ENCODE peak calls at places on chromosomes 2 and 18, in four cellular contexts. One of them, this sample, is unnamed.
A peak's percentile ranks its signal among the peaks of the same experiment; 100 is the strongest.

GRCh38 chr18:74316257-74317180 is 880 bp downstream of the C18orf63 start:
- DNase-seq in fibroblast of the conjunctiva: peak; percentile 59
- DNase-seq in fibroblast of lung: peak; percentile 81
- DNase-seq in brain pericyte: no peak
- DNase-seq in this sample: no peak

GRCh38 chr2:174340400-174341300 is 5.9 kb downstream of the SP9 start:
- DNase-seq in fibroblast of the conjunctiva: no peak
- DNase-seq in brain pericyte: no peak
- DNase-seq in fibroblast of lung: no peak
- DNase-seq in this sample: no peak

GRCh38 chr2:204673877-204674276 is 128.6 kb downstream of the PARD3B start:
- DNase-seq in fibroblast of the conjunctiva: no peak
- DNase-seq in fibroblast of lung: no peak
- DNase-seq in brain pericyte: no peak
- DNase-seq in this sample: no peak

GRCh38 chr2:120231974-120232635 is 8.9 kb upstream of the TMEM185B start:
- DNase-seq in brain pericyte: no peak
- DNase-seq in fibroblast of lung: peak; percentile 61
- DNase-seq in fibroblast of the conjunctiva: no peak
- DNase-seq in this sample: no peak

GRCh38 chr2:151796774-151797173 is 31.4 kb downstream of the ARL5A start:
- DNase-seq in fibroblast of lung: no peak
- DNase-seq in brain pericyte: no peak
- DNase-seq in fibroblast of the conjunctiva: no peak
- DNase-seq in this sample: no peak

GRCh38 chr2:112031916-112032582 is 23.0 kb upstream of the TMEM87B start:
- DNase-seq in brain pericyte: no peak
- DNase-seq in fibroblast of lung: peak; percentile 41
- DNase-seq in fibroblast of the conjunctiva: no peak
- DNase-seq in this sample: no peak

GRCh38 chr2:43225093-43225787 is 1.2 kb downstream of the ZFP36L2 start:
- DNase-seq in fibroblast of lung: peak; percentile 87
- DNase-seq in brain pericyte: no peak
- DNase-seq in fibroblast of the conjunctiva: peak; percentile 55
- DNase-seq in this sample: no peak

GRCh38 chr2:105773568-105773967 is 28.9 kb downstream of the NCK2 start:
- DNase-seq in fibroblast of the conjunctiva: no peak
- DNase-seq in brain pericyte: no peak
- DNase-seq in fibroblast of lung: no peak
- DNase-seq in this sample: no peak

GRCh38 chr18:45738660-45739059 is 14.7 kb downstream of the SLC14A1 start:
- DNase-seq in fibroblast of the conjunctiva: no peak
- DNase-seq in fibroblast of lung: no peak
- DNase-seq in brain pericyte: no peak
- DNase-seq in this sample: no peak

GRCh38 chr2:189287982-189288494 is 108.5 kb upstream of the COL5A2 start:
- DNase-seq in fibroblast of lung: peak; percentile 91
- DNase-seq in brain pericyte: peak; percentile 68
- DNase-seq in fibroblast of the conjunctiva: peak; percentile 86
- DNase-seq in this sample: no peak

GRCh38 chr18:59918320-59918755 is 18.5 kb downstream of the PMAIP1 start:
- DNase-seq in brain pericyte: no peak
- DNase-seq in fibroblast of lung: peak; percentile 61
- DNase-seq in fibroblast of the conjunctiva: no peak
- DNase-seq in this sample: no peak

GRCh38 chr2:223232896-223233295 is 180.9 kb downstream of the KCNE4 start:
- DNase-seq in brain pericyte: no peak
- DNase-seq in fibroblast of the conjunctiva: no peak
- DNase-seq in fibroblast of lung: no peak
- DNase-seq in this sample: no peak

This sample was measured in D721Med.